ENCODE peak calls at places on chromosomes 16 and 17, in seven cellular contexts. One of them, this sample, is unnamed.

GRCh38 chr17:5719976-5720375 is 135.7 kb upstream of the NLRP1 start:
- DNase-seq in GM18507: no peak
- DNase-seq in lung: no peak
- DNase-seq in naive thymus-derived CD4-positive, alpha-beta T cell: no peak
- DNase-seq in EL: peak
- DNase-seq in iris pigment epithelial cell: no peak
- DNase-seq in Ammon's horn: no peak
- DNase-seq in this sample: no peak

GRCh38 chr16:67016143-67016542 is 12.8 kb upstream of the CBFB start:
- DNase-seq in GM18507: no peak
- DNase-seq in lung: no peak
- DNase-seq in naive thymus-derived CD4-positive, alpha-beta T cell: no peak
- DNase-seq in EL: no peak
- DNase-seq in iris pigment epithelial cell: no peak
- DNase-seq in Ammon's horn: no peak
- DNase-seq in this sample: no peak

GRCh38 chr16:17237350-17237944 is 233.3 kb downstream of the XYLT1 start:
- DNase-seq in GM18507: no peak
- DNase-seq in lung: no peak
- DNase-seq in naive thymus-derived CD4-positive, alpha-beta T cell: no peak
- DNase-seq in EL: no peak
- DNase-seq in iris pigment epithelial cell: no peak
- DNase-seq in Ammon's horn: no peak
- DNase-seq in this sample: peak

GRCh38 chr16:69286941-69287713 is 24.0 kb upstream of the VPS4A start:
- DNase-seq in GM18507: peak
- DNase-seq in lung: peak
- DNase-seq in naive thymus-derived CD4-positive, alpha-beta T cell: peak
- DNase-seq in EL: peak
- DNase-seq in iris pigment epithelial cell: peak
- DNase-seq in Ammon's horn: peak
- DNase-seq in this sample: peak

GRCh38 chr16:25771216-25771615 is 79.5 kb downstream of the HS3ST4 start:
- DNase-seq in GM18507: no peak
- DNase-seq in lung: no peak
- DNase-seq in naive thymus-derived CD4-positive, alpha-beta T cell: no peak
- DNase-seq in EL: no peak
- DNase-seq in iris pigment epithelial cell: no peak
- DNase-seq in Ammon's horn: no peak
- DNase-seq in this sample: no peak

GRCh38 chr17:75864448-75864871 is 9.3 kb upstream of the WBP2 start:
- DNase-seq in GM18507: no peak
- DNase-seq in lung: peak
- DNase-seq in naive thymus-derived CD4-positive, alpha-beta T cell: peak
- DNase-seq in EL: peak
- DNase-seq in iris pigment epithelial cell: peak
- DNase-seq in Ammon's horn: no peak
- DNase-seq in this sample: peak

GRCh38 chr16:58047557-58048348 is 22.2 kb downstream of the MMP15 start:
- DNase-seq in GM18507: no peak
- DNase-seq in lung: no peak
- DNase-seq in naive thymus-derived CD4-positive, alpha-beta T cell: no peak
- DNase-seq in EL: no peak
- DNase-seq in iris pigment epithelial cell: no peak
- DNase-seq in Ammon's horn: no peak
- DNase-seq in this sample: no peak

GRCh38 chr17:39194985-39195524 is 2.4 kb downstream of the CACNB1 start:
- DNase-seq in GM18507: no peak
- DNase-seq in lung: no peak
- DNase-seq in naive thymus-derived CD4-positive, alpha-beta T cell: no peak
- DNase-seq in EL: no peak
- DNase-seq in iris pigment epithelial cell: no peak
- DNase-seq in Ammon's horn: peak
- DNase-seq in this sample: no peak

GRCh38 chr17:82440377-82440981 is 10.1 kb downstream of the CYBC1 start:
- DNase-seq in GM18507: no peak
- DNase-seq in lung: no peak
- DNase-seq in naive thymus-derived CD4-positive, alpha-beta T cell: no peak
- DNase-seq in EL: no peak
- DNase-seq in iris pigment epithelial cell: no peak
- DNase-seq in Ammon's horn: no peak
- DNase-seq in this sample: no peak

GRCh38 chr17:19502517-19502916 is 31.1 kb upstream of the SLC47A1 start:
- DNase-seq in GM18507: no peak
- DNase-seq in lung: no peak
- DNase-seq in naive thymus-derived CD4-positive, alpha-beta T cell: no peak
- DNase-seq in EL: no peak
- DNase-seq in iris pigment epithelial cell: no peak
- DNase-seq in Ammon's horn: no peak
- DNase-seq in this sample: no peak

GRCh38 chr17:7260601-7261376 is 1.5 kb downstream of the CLDN7 start:
- DNase-seq in GM18507: no peak
- DNase-seq in lung: peak
- DNase-seq in naive thymus-derived CD4-positive, alpha-beta T cell: peak
- DNase-seq in EL: no peak
- DNase-seq in iris pigment epithelial cell: no peak
- DNase-seq in Ammon's horn: no peak
- DNase-seq in this sample: peak

GRCh38 chr16:49854227-49855203 is 1.4 kb downstream of the ZNF423 start:
- DNase-seq in GM18507: no peak
- DNase-seq in lung: no peak
- DNase-seq in naive thymus-derived CD4-positive, alpha-beta T cell: no peak
- DNase-seq in EL: no peak
- DNase-seq in iris pigment epithelial cell: no peak
- DNase-seq in Ammon's horn: no peak
- DNase-seq in this sample: peak

GRCh38 chr17:29588561-29589411 is 662 bp downstream of the GIT1 start:
- DNase-seq in GM18507: no peak
- DNase-seq in lung: no peak
- DNase-seq in naive thymus-derived CD4-positive, alpha-beta T cell: no peak
- DNase-seq in EL: peak
- DNase-seq in iris pigment epithelial cell: peak
- DNase-seq in Ammon's horn: no peak
- DNase-seq in this sample: peak

GRCh38 chr17:43759836-43760235 is 1.2 kb upstream of the SOST start:
- DNase-seq in GM18507: no peak
- DNase-seq in lung: no peak
- DNase-seq in naive thymus-derived CD4-positive, alpha-beta T cell: no peak
- DNase-seq in EL: no peak
- DNase-seq in iris pigment epithelial cell: no peak
- DNase-seq in Ammon's horn: no peak
- DNase-seq in this sample: no peak

GRCh38 chr16:78608305-78608776 is 508.9 kb downstream of the WWOX start:
- DNase-seq in GM18507: no peak
- DNase-seq in lung: no peak
- DNase-seq in naive thymus-derived CD4-positive, alpha-beta T cell: no peak
- DNase-seq in EL: no peak
- DNase-seq in iris pigment epithelial cell: no peak
- DNase-seq in Ammon's horn: no peak
- DNase-seq in this sample: no peak

GRCh38 chr17:38897176-38897575 is 27.3 kb downstream of the LASP1 start:
- DNase-seq in GM18507: no peak
- DNase-seq in lung: no peak
- DNase-seq in naive thymus-derived CD4-positive, alpha-beta T cell: no peak
- DNase-seq in EL: no peak
- DNase-seq in iris pigment epithelial cell: no peak
- DNase-seq in Ammon's horn: no peak
- DNase-seq in this sample: peak

This sample was measured in small intestine.